ENCODE peak calls at places on chromosome 22, in seven cellular contexts. One of them, this sample, is unnamed.

GRCh38 chr22:38947321-38948112 is 9.9 kb upstream of the APOBEC3A start:
- DNase-seq in endothelial cell of umbilical vein: no peak
- DNase-seq in kidney: peak
- DNase-seq in SK-N-SH: no peak
- DNase-seq in coronary artery: peak
- DNase-seq in cardiac muscle cell: no peak
- DNase-seq in HepG2: no peak
- DNase-seq in this sample: peak

GRCh38 chr22:32888976-32889375 is 87.5 kb downstream of the TIMP3 start:
- DNase-seq in endothelial cell of umbilical vein: no peak
- DNase-seq in kidney: no peak
- DNase-seq in SK-N-SH: no peak
- DNase-seq in coronary artery: no peak
- DNase-seq in cardiac muscle cell: peak
- DNase-seq in HepG2: no peak
- DNase-seq in this sample: no peak

GRCh38 chr22:46084376-46084775 is 66.0 kb upstream of the PPARA start:
- DNase-seq in endothelial cell of umbilical vein: no peak
- DNase-seq in kidney: peak
- DNase-seq in SK-N-SH: no peak
- DNase-seq in coronary artery: peak
- DNase-seq in cardiac muscle cell: no peak
- DNase-seq in HepG2: no peak
- DNase-seq in this sample: no peak

GRCh38 chr22:45478108-45478771 is 24.4 kb upstream of the FBLN1 start:
- DNase-seq in endothelial cell of umbilical vein: no peak
- DNase-seq in kidney: no peak
- DNase-seq in SK-N-SH: no peak
- DNase-seq in coronary artery: no peak
- DNase-seq in cardiac muscle cell: no peak
- DNase-seq in HepG2: peak
- DNase-seq in this sample: no peak

GRCh38 chr22:32951807-32952153 is 106.4 kb downstream of the SYN3 start:
- DNase-seq in endothelial cell of umbilical vein: no peak
- DNase-seq in kidney: peak
- DNase-seq in SK-N-SH: peak
- DNase-seq in coronary artery: no peak
- DNase-seq in cardiac muscle cell: peak
- DNase-seq in HepG2: no peak
- DNase-seq in this sample: peak

GRCh38 chr22:41848468-41848867 is 15.6 kb downstream of the SREBF2 start:
- DNase-seq in endothelial cell of umbilical vein: no peak
- DNase-seq in kidney: no peak
- DNase-seq in SK-N-SH: no peak
- DNase-seq in coronary artery: no peak
- DNase-seq in cardiac muscle cell: no peak
- DNase-seq in HepG2: no peak
- DNase-seq in this sample: no peak

GRCh38 chr22:17949926-17950473 is 74.4 kb downstream of the MICAL3 start:
- DNase-seq in endothelial cell of umbilical vein: no peak
- DNase-seq in kidney: no peak
- DNase-seq in SK-N-SH: no peak
- DNase-seq in coronary artery: no peak
- DNase-seq in cardiac muscle cell: no peak
- DNase-seq in HepG2: no peak
- DNase-seq in this sample: no peak

GRCh38 chr22:19047993-19048392 is 74.2 kb downstream of the DGCR2 start:
- DNase-seq in endothelial cell of umbilical vein: no peak
- DNase-seq in kidney: no peak
- DNase-seq in SK-N-SH: no peak
- DNase-seq in coronary artery: no peak
- DNase-seq in cardiac muscle cell: no peak
- DNase-seq in HepG2: no peak
- DNase-seq in this sample: no peak

GRCh38 chr22:44337658-44338004 is 24.9 kb upstream of the SHISAL1 start:
- DNase-seq in endothelial cell of umbilical vein: no peak
- DNase-seq in kidney: no peak
- DNase-seq in SK-N-SH: no peak
- DNase-seq in coronary artery: no peak
- DNase-seq in cardiac muscle cell: peak
- DNase-seq in HepG2: no peak
- DNase-seq in this sample: peak

GRCh38 chr22:21585389-21585788 is 17.9 kb downstream of the UBE2L3 start:
- DNase-seq in endothelial cell of umbilical vein: no peak
- DNase-seq in kidney: no peak
- DNase-seq in SK-N-SH: no peak
- DNase-seq in coronary artery: no peak
- DNase-seq in cardiac muscle cell: no peak
- DNase-seq in HepG2: no peak
- DNase-seq in this sample: no peak

GRCh38 chr22:33519140-33519973 is 400.9 kb downstream of the LARGE1 start:
- DNase-seq in endothelial cell of umbilical vein: no peak
- DNase-seq in kidney: no peak
- DNase-seq in SK-N-SH: peak
- DNase-seq in coronary artery: no peak
- DNase-seq in cardiac muscle cell: peak
- DNase-seq in HepG2: peak
- DNase-seq in this sample: peak

GRCh38 chr22:41286639-41287091 is 678 bp upstream of the RANGAP1 start:
- DNase-seq in endothelial cell of umbilical vein: no peak
- DNase-seq in kidney: no peak
- DNase-seq in SK-N-SH: peak
- DNase-seq in coronary artery: no peak
- DNase-seq in cardiac muscle cell: no peak
- DNase-seq in HepG2: peak
- DNase-seq in this sample: peak

GRCh38 chr22:50576070-50576469 is 2.2 kb downstream of the CPT1B start:
- DNase-seq in endothelial cell of umbilical vein: peak
- DNase-seq in kidney: no peak
- DNase-seq in SK-N-SH: peak
- DNase-seq in coronary artery: no peak
- DNase-seq in cardiac muscle cell: peak
- DNase-seq in HepG2: peak
- DNase-seq in this sample: peak
- TF ChIP-seq CTCF in endothelial cell of umbilical vein: peak
- TF ChIP-seq CTCF in kidney: no peak
- TF ChIP-seq CTCF in SK-N-SH: peak
- TF ChIP-seq CTCF in coronary artery: no peak
- TF ChIP-seq CTCF in cardiac muscle cell: peak
- TF ChIP-seq CTCF in HepG2: peak
- TF ChIP-seq CTCF in this sample: peak

GRCh38 chr22:29216011-29216872 is 10.5 kb downstream of the EMID1 start:
- DNase-seq in endothelial cell of umbilical vein: no peak
- DNase-seq in kidney: peak
- DNase-seq in SK-N-SH: peak
- DNase-seq in coronary artery: peak
- DNase-seq in cardiac muscle cell: no peak
- DNase-seq in HepG2: no peak
- DNase-seq in this sample: no peak

GRCh38 chr22:29215012-29215860 is 9.5 kb downstream of the EMID1 start:
- DNase-seq in endothelial cell of umbilical vein: no peak
- DNase-seq in kidney: peak
- DNase-seq in SK-N-SH: peak
- DNase-seq in coronary artery: peak
- DNase-seq in cardiac muscle cell: no peak
- DNase-seq in HepG2: no peak
- DNase-seq in this sample: no peak

GRCh38 chr22:29212738-29213137 is 7.0 kb downstream of the EMID1 start:
- DNase-seq in endothelial cell of umbilical vein: no peak
- DNase-seq in kidney: no peak
- DNase-seq in SK-N-SH: no peak
- DNase-seq in coronary artery: no peak
- DNase-seq in cardiac muscle cell: no peak
- DNase-seq in HepG2: no peak
- DNase-seq in this sample: no peak

GRCh38 chr22:29213481-29213880 is 7.8 kb downstream of the EMID1 start:
- DNase-seq in endothelial cell of umbilical vein: no peak
- DNase-seq in kidney: no peak
- DNase-seq in SK-N-SH: peak
- DNase-seq in coronary artery: no peak
- DNase-seq in cardiac muscle cell: no peak
- DNase-seq in HepG2: no peak
- DNase-seq in this sample: no peak

GRCh38 chr22:29214232-29214631 is 8.5 kb downstream of the EMID1 start:
- DNase-seq in endothelial cell of umbilical vein: no peak
- DNase-seq in kidney: no peak
- DNase-seq in SK-N-SH: peak
- DNase-seq in coronary artery: no peak
- DNase-seq in cardiac muscle cell: no peak
- DNase-seq in HepG2: no peak
- DNase-seq in this sample: no peak
- TF ChIP-seq CTCF in endothelial cell of umbilical vein: no peak
- TF ChIP-seq CTCF in kidney: no peak
- TF ChIP-seq CTCF in SK-N-SH: no peak
- TF ChIP-seq CTCF in coronary artery: no peak
- TF ChIP-seq CTCF in cardiac muscle cell: no peak
- TF ChIP-seq CTCF in HepG2: no peak
- TF ChIP-seq CTCF in this sample: no peak

GRCh38 chr22:36106910-36107309 is 53.6 kb downstream of the APOL3 start:
- DNase-seq in endothelial cell of umbilical vein: no peak
- DNase-seq in kidney: no peak
- DNase-seq in SK-N-SH: no peak
- DNase-seq in coronary artery: no peak
- DNase-seq in cardiac muscle cell: no peak
- DNase-seq in HepG2: no peak
- DNase-seq in this sample: no peak

GRCh38 chr22:36110306-36110791 is 50.2 kb downstream of the APOL3 start:
- DNase-seq in endothelial cell of umbilical vein: no peak
- DNase-seq in kidney: peak
- DNase-seq in SK-N-SH: no peak
- DNase-seq in coronary artery: no peak
- DNase-seq in cardiac muscle cell: no peak
- DNase-seq in HepG2: no peak
- DNase-seq in this sample: no peak

GRCh38 chr22:36104988-36105387 is 55.6 kb downstream of the APOL3 start:
- DNase-seq in endothelial cell of umbilical vein: no peak
- DNase-seq in kidney: no peak
- DNase-seq in SK-N-SH: no peak
- DNase-seq in coronary artery: no peak
- DNase-seq in cardiac muscle cell: no peak
- DNase-seq in HepG2: no peak
- DNase-seq in this sample: no peak

GRCh38 chr22:36104435-36104834 is 56.1 kb downstream of the APOL3 start:
- DNase-seq in endothelial cell of umbilical vein: no peak
- DNase-seq in kidney: peak
- DNase-seq in SK-N-SH: no peak
- DNase-seq in coronary artery: no peak
- DNase-seq in cardiac muscle cell: no peak
- DNase-seq in HepG2: no peak
- DNase-seq in this sample: no peak

GRCh38 chr22:36107436-36107835 is 53.1 kb downstream of the APOL3 start:
- DNase-seq in endothelial cell of umbilical vein: no peak
- DNase-seq in kidney: peak
- DNase-seq in SK-N-SH: no peak
- DNase-seq in coronary artery: no peak
- DNase-seq in cardiac muscle cell: no peak
- DNase-seq in HepG2: no peak
- DNase-seq in this sample: no peak
- TF ChIP-seq CTCF in endothelial cell of umbilical vein: no peak
- TF ChIP-seq CTCF in kidney: no peak
- TF ChIP-seq CTCF in SK-N-SH: no peak
- TF ChIP-seq CTCF in coronary artery: no peak
- TF ChIP-seq CTCF in cardiac muscle cell: no peak
- TF ChIP-seq CTCF in HepG2: no peak
- TF ChIP-seq CTCF in this sample: no peak

GRCh38 chr22:35135165-35135564 is 69.2 kb downstream of the ISX start:
- DNase-seq in endothelial cell of umbilical vein: no peak
- DNase-seq in kidney: no peak
- DNase-seq in SK-N-SH: no peak
- DNase-seq in coronary artery: no peak
- DNase-seq in cardiac muscle cell: peak
- DNase-seq in HepG2: no peak
- DNase-seq in this sample: no peak

GRCh38 chr22:35138521-35138920 is 72.6 kb downstream of the ISX start:
- DNase-seq in endothelial cell of umbilical vein: no peak
- DNase-seq in kidney: no peak
- DNase-seq in SK-N-SH: no peak
- DNase-seq in coronary artery: no peak
- DNase-seq in cardiac muscle cell: no peak
- DNase-seq in HepG2: no peak
- DNase-seq in this sample: no peak

DNA sequence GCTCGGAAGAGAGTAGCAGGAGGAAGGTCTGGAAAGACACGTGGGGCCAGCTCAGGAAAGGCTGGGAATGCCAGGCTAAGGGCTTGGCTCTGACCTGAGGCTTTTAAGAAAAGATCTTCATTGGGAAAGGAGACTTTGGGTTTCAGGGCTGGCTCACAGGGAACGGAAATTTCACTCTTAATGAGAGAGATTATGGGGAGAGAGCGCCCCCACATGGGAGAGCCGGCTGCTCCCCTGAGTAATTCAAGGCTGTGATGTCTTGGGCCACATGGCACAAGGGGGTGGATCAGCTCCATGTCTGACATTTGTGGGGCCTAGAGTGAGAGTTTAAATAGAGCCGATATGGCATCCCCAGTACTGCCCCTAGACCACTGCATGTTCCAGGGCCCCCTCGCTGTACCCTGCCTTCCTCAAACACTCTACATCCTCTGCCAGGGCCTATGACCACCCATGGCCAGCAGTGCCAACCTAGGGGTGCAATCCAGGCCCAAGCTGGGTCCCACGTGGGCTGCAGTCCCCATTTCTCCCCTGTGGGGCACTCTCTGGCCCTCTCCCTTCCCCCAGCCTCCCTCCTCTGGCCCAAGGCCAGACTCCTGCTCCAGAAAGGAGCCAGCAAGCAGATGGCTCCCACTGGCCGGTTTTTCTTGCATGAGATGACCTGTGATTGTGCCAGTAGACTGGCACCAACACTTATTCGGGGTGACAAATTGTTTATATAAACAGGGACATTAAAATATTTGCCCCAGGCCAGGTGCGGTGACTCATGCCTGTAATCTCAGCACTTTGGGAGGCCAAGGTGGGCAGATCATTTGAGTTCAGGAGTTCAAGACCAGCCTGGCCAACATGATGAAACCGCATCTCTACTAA is 75.2 kb downstream of the ISX start:
- DNase-seq in endothelial cell of umbilical vein: no peak
- DNase-seq in kidney: no peak
- DNase-seq in SK-N-SH: peak
- DNase-seq in coronary artery: no peak
- DNase-seq in cardiac muscle cell: peak
- DNase-seq in HepG2: no peak
- DNase-seq in this sample: peak
- TF ChIP-seq CTCF in endothelial cell of umbilical vein: no peak
- TF ChIP-seq CTCF in kidney: no peak
- TF ChIP-seq CTCF in SK-N-SH: peak
- TF ChIP-seq CTCF in coronary artery: no peak
- TF ChIP-seq CTCF in cardiac muscle cell: no peak
- TF ChIP-seq CTCF in HepG2: peak
- TF ChIP-seq CTCF in this sample: peak